ENCODE peak calls at places on chromosomes 6 and 20, in seven cellular contexts. One of them, this sample, is unnamed.

GRCh38 chr20:39812116-39812515 is 850.0 kb downstream of the DHX35 start:
- DNase-seq in A549: peak
- DNase-seq in GM20000: no peak
- DNase-seq in uterus: no peak
- DNase-seq in ELR: no peak
- DNase-seq in GM12865: no peak
- DNase-seq in A172: no peak
- DNase-seq in this sample: no peak

GRCh38 chr6:45376310-45377040 is 1.3 kb downstream of the SUPT3H start:
- DNase-seq in A549: no peak
- DNase-seq in GM20000: no peak
- DNase-seq in uterus: no peak
- DNase-seq in ELR: no peak
- DNase-seq in GM12865: no peak
- DNase-seq in A172: no peak
- DNase-seq in this sample: no peak

GRCh38 chr6:138063726-138064125 is 43.5 kb downstream of the PERP start:
- DNase-seq in A549: no peak
- DNase-seq in GM20000: no peak
- DNase-seq in uterus: no peak
- DNase-seq in ELR: no peak
- DNase-seq in GM12865: no peak
- DNase-seq in A172: no peak
- DNase-seq in this sample: no peak

GRCh38 chr6:44084231-44085014 is 42.8 kb downstream of the MRPL14 start:
- DNase-seq in A549: no peak
- DNase-seq in GM20000: no peak
- DNase-seq in uterus: no peak
- DNase-seq in ELR: no peak
- DNase-seq in GM12865: no peak
- DNase-seq in A172: no peak
- DNase-seq in this sample: peak

GRCh38 chr20:58210398-58210747 is 18.1 kb downstream of the ANKRD60 start:
- DNase-seq in A549: no peak
- DNase-seq in GM20000: no peak
- DNase-seq in uterus: no peak
- DNase-seq in ELR: no peak
- DNase-seq in GM12865: no peak
- DNase-seq in A172: no peak
- DNase-seq in this sample: no peak

GRCh38 chr6:139608872-139609271 is 234.4 kb upstream of the CITED2 start:
- DNase-seq in A549: no peak
- DNase-seq in GM20000: no peak
- DNase-seq in uterus: no peak
- DNase-seq in ELR: no peak
- DNase-seq in GM12865: no peak
- DNase-seq in A172: no peak
- DNase-seq in this sample: peak

GRCh38 chr20:51497542-51498467 is 44.7 kb downstream of the NFATC2 start:
- DNase-seq in A549: no peak
- DNase-seq in GM20000: peak
- DNase-seq in uterus: peak
- DNase-seq in ELR: no peak
- DNase-seq in GM12865: peak
- DNase-seq in A172: peak
- DNase-seq in this sample: peak

GRCh38 chr6:112396221-112396620 is 49.1 kb downstream of the RFPL4B start:
- DNase-seq in A549: no peak
- DNase-seq in GM20000: no peak
- DNase-seq in uterus: no peak
- DNase-seq in ELR: no peak
- DNase-seq in GM12865: no peak
- DNase-seq in A172: peak
- DNase-seq in this sample: no peak

GRCh38 chr20:31711416-31712111 is 11.1 kb downstream of the BCL2L1 start:
- DNase-seq in A549: no peak
- DNase-seq in GM20000: no peak
- DNase-seq in uterus: no peak
- DNase-seq in ELR: no peak
- DNase-seq in GM12865: no peak
- DNase-seq in A172: no peak
- DNase-seq in this sample: no peak

GRCh38 chr20:61757678-61758555 is 307.8 kb downstream of the TAF4 start:
- DNase-seq in A549: no peak
- DNase-seq in GM20000: no peak
- DNase-seq in uterus: no peak
- DNase-seq in ELR: peak
- DNase-seq in GM12865: no peak
- DNase-seq in A172: no peak
- DNase-seq in this sample: peak

GRCh38 chr6:35691027-35691824 is 2.5 kb upstream of the FKBP5 start:
- DNase-seq in A549: no peak
- DNase-seq in GM20000: no peak
- DNase-seq in uterus: peak
- DNase-seq in ELR: no peak
- DNase-seq in GM12865: no peak
- DNase-seq in A172: no peak
- DNase-seq in this sample: peak

GRCh38 chr20:41571006-41571405 is 47.2 kb downstream of the CHD6 start:
- DNase-seq in A549: no peak
- DNase-seq in GM20000: no peak
- DNase-seq in uterus: no peak
- DNase-seq in ELR: no peak
- DNase-seq in GM12865: no peak
- DNase-seq in A172: no peak
- DNase-seq in this sample: no peak

GRCh38 chr6:65745614-65746013 is 38.6 kb upstream of the EYS start:
- DNase-seq in A549: no peak
- DNase-seq in GM20000: no peak
- DNase-seq in uterus: no peak
- DNase-seq in ELR: no peak
- DNase-seq in GM12865: no peak
- DNase-seq in A172: peak
- DNase-seq in this sample: peak

GRCh38 chr6:100347901-100348550 is 116.7 kb downstream of the SIM1 start:
- DNase-seq in A549: no peak
- DNase-seq in GM20000: no peak
- DNase-seq in uterus: no peak
- DNase-seq in ELR: peak
- DNase-seq in GM12865: peak
- DNase-seq in A172: peak
- DNase-seq in this sample: peak

GRCh38 chr20:4835244-4836177 is 113.8 kb downstream of the PRND start:
- DNase-seq in A549: no peak
- DNase-seq in GM20000: no peak
- DNase-seq in uterus: peak
- DNase-seq in ELR: no peak
- DNase-seq in GM12865: no peak
- DNase-seq in A172: no peak
- DNase-seq in this sample: no peak

GRCh38 chr20:62685781-62686555 is 22.7 kb upstream of the NTSR1 start:
- DNase-seq in A549: no peak
- DNase-seq in GM20000: no peak
- DNase-seq in uterus: no peak
- DNase-seq in ELR: no peak
- DNase-seq in GM12865: peak
- DNase-seq in A172: no peak
- DNase-seq in this sample: no peak

GRCh38 chr6:63452117-63452516 is 120.2 kb upstream of the LOC128125822 start:
- DNase-seq in A549: peak
- DNase-seq in GM20000: no peak
- DNase-seq in uterus: no peak
- DNase-seq in ELR: no peak
- DNase-seq in GM12865: no peak
- DNase-seq in A172: no peak
- DNase-seq in this sample: no peak

GRCh38 chr6:88490865-88491264 is 324.7 kb upstream of the CNR1 start:
- DNase-seq in A549: no peak
- DNase-seq in GM20000: no peak
- DNase-seq in uterus: no peak
- DNase-seq in ELR: peak
- DNase-seq in GM12865: no peak
- DNase-seq in A172: no peak
- DNase-seq in this sample: no peak